ENCODE peak calls at places on chromosomes 16 and 17, in ten cellular contexts. One of them, this sample, is unnamed.

GRCh38 chr16:88442811-88443576 is 10.1 kb upstream of the ZFPM1 start:
- DNase-seq in dermis microvascular lymphatic vessel endothelial cell: no peak
- DNase-seq in A673: peak
- DNase-seq in T-cell: peak
- DNase-seq in T-helper 2 cell: peak
- DNase-seq in activated T-helper 1 cell treated with anti-CD3 and anti-CD28 coated beads, Interleukin-12 subunit alpha, Interleukin-12 subunit beta, Interleukin-2, Interleukin-4 antibody, amounts not matched to agents 30 ng/mL and 10 ng/mL and 1 ng/mL, durations not matched to agents 14 hours and 24 hours and 36 hours: peak
- DNase-seq in pancreas: peak
- DNase-seq in ureter: peak
- DNase-seq in activated naive CD4-positive, alpha-beta T cell: peak
- DNase-seq in amniotic stem cell: peak
- DNase-seq in this sample: peak

GRCh38 chr16:67555795-67556212 is 6.5 kb upstream of the CTCF start:
- DNase-seq in ureter: no peak
- DNase-seq in activated naive CD4-positive, alpha-beta T cell: no peak
- DNase-seq in A673: peak
- DNase-seq in dermis microvascular lymphatic vessel endothelial cell: no peak
- DNase-seq in pancreas: no peak
- DNase-seq in amniotic stem cell: no peak
- DNase-seq in T-cell: no peak
- DNase-seq in T-helper 2 cell: no peak
- DNase-seq in activated T-helper 1 cell treated with anti-CD3 and anti-CD28 coated beads, Interleukin-12 subunit alpha, Interleukin-12 subunit beta, Interleukin-2, Interleukin-4 antibody, amounts not matched to agents 30 ng/mL and 10 ng/mL and 1 ng/mL, durations not matched to agents 14 hours and 24 hours and 36 hours: no peak
- DNase-seq in this sample: no peak

GRCh38 chr17:79938696-79939435 is 96.8 kb downstream of the TBC1D16 start:
- DNase-seq in ureter: no peak
- DNase-seq in activated T-helper 1 cell treated with anti-CD3 and anti-CD28 coated beads, Interleukin-12 subunit alpha, Interleukin-12 subunit beta, Interleukin-2, Interleukin-4 antibody, amounts not matched to agents 30 ng/mL and 10 ng/mL and 1 ng/mL, durations not matched to agents 14 hours and 24 hours and 36 hours: no peak
- DNase-seq in T-helper 2 cell: no peak
- DNase-seq in activated naive CD4-positive, alpha-beta T cell: no peak
- DNase-seq in pancreas: no peak
- DNase-seq in T-cell: no peak
- DNase-seq in A673: no peak
- DNase-seq in dermis microvascular lymphatic vessel endothelial cell: no peak
- DNase-seq in amniotic stem cell: no peak
- DNase-seq in this sample: peak

GRCh38 chr17:78486228-78486802 is 90.9 kb downstream of the DNAH17 start:
- DNase-seq in activated T-helper 1 cell treated with anti-CD3 and anti-CD28 coated beads, Interleukin-12 subunit alpha, Interleukin-12 subunit beta, Interleukin-2, Interleukin-4 antibody, amounts not matched to agents 30 ng/mL and 10 ng/mL and 1 ng/mL, durations not matched to agents 14 hours and 24 hours and 36 hours: no peak
- DNase-seq in T-helper 2 cell: no peak
- DNase-seq in dermis microvascular lymphatic vessel endothelial cell: no peak
- DNase-seq in ureter: no peak
- DNase-seq in T-cell: no peak
- DNase-seq in pancreas: no peak
- DNase-seq in activated naive CD4-positive, alpha-beta T cell: no peak
- DNase-seq in amniotic stem cell: no peak
- DNase-seq in A673: no peak
- DNase-seq in this sample: no peak

GRCh38 chr17:57085448-57086068 is 512 bp downstream of the AKAP1 start:
- DNase-seq in ureter: peak
- DNase-seq in T-cell: peak
- DNase-seq in T-helper 2 cell: peak
- DNase-seq in activated T-helper 1 cell treated with anti-CD3 and anti-CD28 coated beads, Interleukin-12 subunit alpha, Interleukin-12 subunit beta, Interleukin-2, Interleukin-4 antibody, amounts not matched to agents 30 ng/mL and 10 ng/mL and 1 ng/mL, durations not matched to agents 14 hours and 24 hours and 36 hours: peak
- DNase-seq in activated naive CD4-positive, alpha-beta T cell: peak
- DNase-seq in pancreas: peak
- DNase-seq in A673: peak
- DNase-seq in amniotic stem cell: no peak
- DNase-seq in dermis microvascular lymphatic vessel endothelial cell: peak
- DNase-seq in this sample: peak

GRCh38 chr17:64020068-64020766 is at the start of gene ICAM2:
- DNase-seq in amniotic stem cell: no peak
- DNase-seq in ureter: peak
- DNase-seq in T-cell: peak
- DNase-seq in activated T-helper 1 cell treated with anti-CD3 and anti-CD28 coated beads, Interleukin-12 subunit alpha, Interleukin-12 subunit beta, Interleukin-2, Interleukin-4 antibody, amounts not matched to agents 30 ng/mL and 10 ng/mL and 1 ng/mL, durations not matched to agents 14 hours and 24 hours and 36 hours: peak
- DNase-seq in T-helper 2 cell: peak
- DNase-seq in dermis microvascular lymphatic vessel endothelial cell: peak
- DNase-seq in activated naive CD4-positive, alpha-beta T cell: peak
- DNase-seq in A673: no peak
- DNase-seq in pancreas: no peak
- DNase-seq in this sample: no peak

GRCh38 chr17:62705781-62706597 is 78.5 kb downstream of the MRC2 start:
- DNase-seq in A673: no peak
- DNase-seq in T-helper 2 cell: no peak
- DNase-seq in amniotic stem cell: no peak
- DNase-seq in T-cell: no peak
- DNase-seq in ureter: no peak
- DNase-seq in activated naive CD4-positive, alpha-beta T cell: no peak
- DNase-seq in dermis microvascular lymphatic vessel endothelial cell: no peak
- DNase-seq in activated T-helper 1 cell treated with anti-CD3 and anti-CD28 coated beads, Interleukin-12 subunit alpha, Interleukin-12 subunit beta, Interleukin-2, Interleukin-4 antibody, amounts not matched to agents 30 ng/mL and 10 ng/mL and 1 ng/mL, durations not matched to agents 14 hours and 24 hours and 36 hours: no peak
- DNase-seq in pancreas: peak
- DNase-seq in this sample: peak

GRCh38 chr17:4551796-4552525 is 3.2 kb downstream of the MYBBP1A start:
- DNase-seq in T-cell: no peak
- DNase-seq in A673: no peak
- DNase-seq in amniotic stem cell: no peak
- DNase-seq in activated T-helper 1 cell treated with anti-CD3 and anti-CD28 coated beads, Interleukin-12 subunit alpha, Interleukin-12 subunit beta, Interleukin-2, Interleukin-4 antibody, amounts not matched to agents 30 ng/mL and 10 ng/mL and 1 ng/mL, durations not matched to agents 14 hours and 24 hours and 36 hours: no peak
- DNase-seq in dermis microvascular lymphatic vessel endothelial cell: no peak
- DNase-seq in activated naive CD4-positive, alpha-beta T cell: no peak
- DNase-seq in pancreas: no peak
- DNase-seq in T-helper 2 cell: no peak
- DNase-seq in ureter: no peak
- DNase-seq in this sample: no peak

GRCh38 chr17:17156511-17156910 is 49.6 kb downstream of the PLD6 start:
- DNase-seq in T-helper 2 cell: no peak
- DNase-seq in activated T-helper 1 cell treated with anti-CD3 and anti-CD28 coated beads, Interleukin-12 subunit alpha, Interleukin-12 subunit beta, Interleukin-2, Interleukin-4 antibody, amounts not matched to agents 30 ng/mL and 10 ng/mL and 1 ng/mL, durations not matched to agents 14 hours and 24 hours and 36 hours: no peak
- DNase-seq in A673: no peak
- DNase-seq in pancreas: no peak
- DNase-seq in dermis microvascular lymphatic vessel endothelial cell: no peak
- DNase-seq in amniotic stem cell: no peak
- DNase-seq in activated naive CD4-positive, alpha-beta T cell: no peak
- DNase-seq in T-cell: no peak
- DNase-seq in ureter: no peak
- DNase-seq in this sample: no peak

GRCh38 chr17:77300016-77300686 is 159.4 kb downstream of the SEC14L1 start:
- DNase-seq in A673: no peak
- DNase-seq in activated naive CD4-positive, alpha-beta T cell: no peak
- DNase-seq in dermis microvascular lymphatic vessel endothelial cell: no peak
- DNase-seq in amniotic stem cell: no peak
- DNase-seq in T-cell: no peak
- DNase-seq in ureter: no peak
- DNase-seq in activated T-helper 1 cell treated with anti-CD3 and anti-CD28 coated beads, Interleukin-12 subunit alpha, Interleukin-12 subunit beta, Interleukin-2, Interleukin-4 antibody, amounts not matched to agents 30 ng/mL and 10 ng/mL and 1 ng/mL, durations not matched to agents 14 hours and 24 hours and 36 hours: no peak
- DNase-seq in T-helper 2 cell: no peak
- DNase-seq in pancreas: no peak
- DNase-seq in this sample: no peak

GRCh38 chr17:31684901-31685300 is 174.1 kb downstream of the COPRS start:
- DNase-seq in A673: no peak
- DNase-seq in T-cell: no peak
- DNase-seq in dermis microvascular lymphatic vessel endothelial cell: no peak
- DNase-seq in ureter: no peak
- DNase-seq in activated naive CD4-positive, alpha-beta T cell: no peak
- DNase-seq in pancreas: no peak
- DNase-seq in activated T-helper 1 cell treated with anti-CD3 and anti-CD28 coated beads, Interleukin-12 subunit alpha, Interleukin-12 subunit beta, Interleukin-2, Interleukin-4 antibody, amounts not matched to agents 30 ng/mL and 10 ng/mL and 1 ng/mL, durations not matched to agents 14 hours and 24 hours and 36 hours: no peak
- DNase-seq in amniotic stem cell: no peak
- DNase-seq in T-helper 2 cell: no peak
- DNase-seq in this sample: no peak

GRCh38 chr17:38460082-38460715 is 31.9 kb downstream of the ARHGAP23 start:
- DNase-seq in activated T-helper 1 cell treated with anti-CD3 and anti-CD28 coated beads, Interleukin-12 subunit alpha, Interleukin-12 subunit beta, Interleukin-2, Interleukin-4 antibody, amounts not matched to agents 30 ng/mL and 10 ng/mL and 1 ng/mL, durations not matched to agents 14 hours and 24 hours and 36 hours: no peak
- DNase-seq in pancreas: no peak
- DNase-seq in dermis microvascular lymphatic vessel endothelial cell: no peak
- DNase-seq in T-helper 2 cell: no peak
- DNase-seq in T-cell: no peak
- DNase-seq in activated naive CD4-positive, alpha-beta T cell: no peak
- DNase-seq in amniotic stem cell: no peak
- DNase-seq in ureter: no peak
- DNase-seq in A673: no peak
- DNase-seq in this sample: no peak

GRCh38 chr16:71807905-71808592 is 585 bp downstream of the AP1G1 start:
- DNase-seq in dermis microvascular lymphatic vessel endothelial cell: no peak
- DNase-seq in amniotic stem cell: no peak
- DNase-seq in activated naive CD4-positive, alpha-beta T cell: peak
- DNase-seq in ureter: peak
- DNase-seq in activated T-helper 1 cell treated with anti-CD3 and anti-CD28 coated beads, Interleukin-12 subunit alpha, Interleukin-12 subunit beta, Interleukin-2, Interleukin-4 antibody, amounts not matched to agents 30 ng/mL and 10 ng/mL and 1 ng/mL, durations not matched to agents 14 hours and 24 hours and 36 hours: no peak
- DNase-seq in T-cell: no peak
- DNase-seq in pancreas: peak
- DNase-seq in T-helper 2 cell: no peak
- DNase-seq in A673: no peak
- DNase-seq in this sample: peak

GRCh38 chr16:12341423-12341822 is 364.9 kb downstream of the SNX29 start:
- DNase-seq in dermis microvascular lymphatic vessel endothelial cell: no peak
- DNase-seq in pancreas: no peak
- DNase-seq in activated naive CD4-positive, alpha-beta T cell: no peak
- DNase-seq in ureter: no peak
- DNase-seq in T-cell: no peak
- DNase-seq in amniotic stem cell: no peak
- DNase-seq in A673: no peak
- DNase-seq in T-helper 2 cell: no peak
- DNase-seq in activated T-helper 1 cell treated with anti-CD3 and anti-CD28 coated beads, Interleukin-12 subunit alpha, Interleukin-12 subunit beta, Interleukin-2, Interleukin-4 antibody, amounts not matched to agents 30 ng/mL and 10 ng/mL and 1 ng/mL, durations not matched to agents 14 hours and 24 hours and 36 hours: no peak
- DNase-seq in this sample: peak

GRCh38 chr16:88807626-88808453 is 3.9 kb downstream of the APRT start:
- DNase-seq in A673: no peak
- DNase-seq in pancreas: no peak
- DNase-seq in activated T-helper 1 cell treated with anti-CD3 and anti-CD28 coated beads, Interleukin-12 subunit alpha, Interleukin-12 subunit beta, Interleukin-2, Interleukin-4 antibody, amounts not matched to agents 30 ng/mL and 10 ng/mL and 1 ng/mL, durations not matched to agents 14 hours and 24 hours and 36 hours: no peak
- DNase-seq in activated naive CD4-positive, alpha-beta T cell: no peak
- DNase-seq in amniotic stem cell: no peak
- DNase-seq in dermis microvascular lymphatic vessel endothelial cell: no peak
- DNase-seq in ureter: no peak
- DNase-seq in T-cell: no peak
- DNase-seq in T-helper 2 cell: no peak
- DNase-seq in this sample: no peak

GRCh38 chr16:58025351-58026138 is at the start of gene MMP15:
- DNase-seq in T-cell: peak
- DNase-seq in activated T-helper 1 cell treated with anti-CD3 and anti-CD28 coated beads, Interleukin-12 subunit alpha, Interleukin-12 subunit beta, Interleukin-2, Interleukin-4 antibody, amounts not matched to agents 30 ng/mL and 10 ng/mL and 1 ng/mL, durations not matched to agents 14 hours and 24 hours and 36 hours: peak
- DNase-seq in A673: peak
- DNase-seq in activated naive CD4-positive, alpha-beta T cell: peak
- DNase-seq in ureter: peak
- DNase-seq in pancreas: peak
- DNase-seq in T-helper 2 cell: peak
- DNase-seq in dermis microvascular lymphatic vessel endothelial cell: no peak
- DNase-seq in amniotic stem cell: no peak
- DNase-seq in this sample: peak

GRCh38 chr17:8905256-8905778 is 37.8 kb upstream of the PIK3R6 start:
- DNase-seq in amniotic stem cell: no peak
- DNase-seq in activated T-helper 1 cell treated with anti-CD3 and anti-CD28 coated beads, Interleukin-12 subunit alpha, Interleukin-12 subunit beta, Interleukin-2, Interleukin-4 antibody, amounts not matched to agents 30 ng/mL and 10 ng/mL and 1 ng/mL, durations not matched to agents 14 hours and 24 hours and 36 hours: no peak
- DNase-seq in A673: no peak
- DNase-seq in dermis microvascular lymphatic vessel endothelial cell: no peak
- DNase-seq in ureter: peak
- DNase-seq in activated naive CD4-positive, alpha-beta T cell: no peak
- DNase-seq in T-cell: no peak
- DNase-seq in T-helper 2 cell: no peak
- DNase-seq in pancreas: peak
- DNase-seq in this sample: no peak

GRCh38 chr16:71645450-71645849 is 19.5 kb downstream of the MARVELD3 start:
- DNase-seq in pancreas: peak
- DNase-seq in ureter: no peak
- DNase-seq in T-cell: no peak
- DNase-seq in activated T-helper 1 cell treated with anti-CD3 and anti-CD28 coated beads, Interleukin-12 subunit alpha, Interleukin-12 subunit beta, Interleukin-2, Interleukin-4 antibody, amounts not matched to agents 30 ng/mL and 10 ng/mL and 1 ng/mL, durations not matched to agents 14 hours and 24 hours and 36 hours: no peak
- DNase-seq in T-helper 2 cell: no peak
- DNase-seq in amniotic stem cell: no peak
- DNase-seq in activated naive CD4-positive, alpha-beta T cell: no peak
- DNase-seq in dermis microvascular lymphatic vessel endothelial cell: peak
- DNase-seq in A673: peak
- DNase-seq in this sample: peak

GRCh38 chr17:6654816-6655731 is 3.5 kb downstream of the C17orf100 start:
- DNase-seq in T-helper 2 cell: no peak
- DNase-seq in A673: no peak
- DNase-seq in ureter: peak
- DNase-seq in dermis microvascular lymphatic vessel endothelial cell: no peak
- DNase-seq in pancreas: peak
- DNase-seq in activated T-helper 1 cell treated with anti-CD3 and anti-CD28 coated beads, Interleukin-12 subunit alpha, Interleukin-12 subunit beta, Interleukin-2, Interleukin-4 antibody, amounts not matched to agents 30 ng/mL and 10 ng/mL and 1 ng/mL, durations not matched to agents 14 hours and 24 hours and 36 hours: no peak
- DNase-seq in T-cell: no peak
- DNase-seq in amniotic stem cell: no peak
- DNase-seq in activated naive CD4-positive, alpha-beta T cell: no peak
- DNase-seq in this sample: no peak

GRCh38 chr17:8693328-8693727 is 51.3 kb downstream of the CCDC42 start:
- DNase-seq in T-helper 2 cell: no peak
- DNase-seq in pancreas: no peak
- DNase-seq in activated naive CD4-positive, alpha-beta T cell: no peak
- DNase-seq in T-cell: no peak
- DNase-seq in activated T-helper 1 cell treated with anti-CD3 and anti-CD28 coated beads, Interleukin-12 subunit alpha, Interleukin-12 subunit beta, Interleukin-2, Interleukin-4 antibody, amounts not matched to agents 30 ng/mL and 10 ng/mL and 1 ng/mL, durations not matched to agents 14 hours and 24 hours and 36 hours: no peak
- DNase-seq in ureter: no peak
- DNase-seq in A673: no peak
- DNase-seq in amniotic stem cell: no peak
- DNase-seq in dermis microvascular lymphatic vessel endothelial cell: no peak
- DNase-seq in this sample: no peak

GRCh38 chr17:28446716-28447395 is 26.6 kb upstream of the SLC13A2 start:
- DNase-seq in dermis microvascular lymphatic vessel endothelial cell: no peak
- DNase-seq in T-helper 2 cell: no peak
- DNase-seq in T-cell: no peak
- DNase-seq in pancreas: no peak
- DNase-seq in activated T-helper 1 cell treated with anti-CD3 and anti-CD28 coated beads, Interleukin-12 subunit alpha, Interleukin-12 subunit beta, Interleukin-2, Interleukin-4 antibody, amounts not matched to agents 30 ng/mL and 10 ng/mL and 1 ng/mL, durations not matched to agents 14 hours and 24 hours and 36 hours: no peak
- DNase-seq in A673: no peak
- DNase-seq in amniotic stem cell: no peak
- DNase-seq in ureter: no peak
- DNase-seq in activated naive CD4-positive, alpha-beta T cell: no peak
- DNase-seq in this sample: no peak

GRCh38 chr17:31663576-31663975 is 195.5 kb downstream of the COPRS start:
- DNase-seq in T-helper 2 cell: no peak
- DNase-seq in activated T-helper 1 cell treated with anti-CD3 and anti-CD28 coated beads, Interleukin-12 subunit alpha, Interleukin-12 subunit beta, Interleukin-2, Interleukin-4 antibody, amounts not matched to agents 30 ng/mL and 10 ng/mL and 1 ng/mL, durations not matched to agents 14 hours and 24 hours and 36 hours: no peak
- DNase-seq in A673: no peak
- DNase-seq in amniotic stem cell: no peak
- DNase-seq in ureter: no peak
- DNase-seq in dermis microvascular lymphatic vessel endothelial cell: peak
- DNase-seq in activated naive CD4-positive, alpha-beta T cell: no peak
- DNase-seq in pancreas: no peak
- DNase-seq in T-cell: no peak
- DNase-seq in this sample: no peak

GRCh38 chr17:31289790-31290189 is 7.2 kb downstream of the OMG start:
- DNase-seq in activated T-helper 1 cell treated with anti-CD3 and anti-CD28 coated beads, Interleukin-12 subunit alpha, Interleukin-12 subunit beta, Interleukin-2, Interleukin-4 antibody, amounts not matched to agents 30 ng/mL and 10 ng/mL and 1 ng/mL, durations not matched to agents 14 hours and 24 hours and 36 hours: no peak
- DNase-seq in A673: no peak
- DNase-seq in pancreas: no peak
- DNase-seq in T-helper 2 cell: no peak
- DNase-seq in dermis microvascular lymphatic vessel endothelial cell: no peak
- DNase-seq in activated naive CD4-positive, alpha-beta T cell: no peak
- DNase-seq in amniotic stem cell: no peak
- DNase-seq in T-cell: no peak
- DNase-seq in ureter: no peak
- DNase-seq in this sample: no peak

GRCh38 chr17:27382025-27382424 is 74.2 kb upstream of the KSR1 start:
- DNase-seq in dermis microvascular lymphatic vessel endothelial cell: no peak
- DNase-seq in ureter: no peak
- DNase-seq in A673: no peak
- DNase-seq in T-cell: no peak
- DNase-seq in pancreas: no peak
- DNase-seq in amniotic stem cell: no peak
- DNase-seq in activated T-helper 1 cell treated with anti-CD3 and anti-CD28 coated beads, Interleukin-12 subunit alpha, Interleukin-12 subunit beta, Interleukin-2, Interleukin-4 antibody, amounts not matched to agents 30 ng/mL and 10 ng/mL and 1 ng/mL, durations not matched to agents 14 hours and 24 hours and 36 hours: no peak
- DNase-seq in activated naive CD4-positive, alpha-beta T cell: no peak
- DNase-seq in T-helper 2 cell: no peak
- DNase-seq in this sample: no peak

GRCh38 chr17:43338886-43339516 is 59.8 kb upstream of the ARL4D start:
- DNase-seq in pancreas: peak
- DNase-seq in T-cell: peak
- DNase-seq in ureter: peak
- DNase-seq in activated T-helper 1 cell treated with anti-CD3 and anti-CD28 coated beads, Interleukin-12 subunit alpha, Interleukin-12 subunit beta, Interleukin-2, Interleukin-4 antibody, amounts not matched to agents 30 ng/mL and 10 ng/mL and 1 ng/mL, durations not matched to agents 14 hours and 24 hours and 36 hours: peak
- DNase-seq in activated naive CD4-positive, alpha-beta T cell: peak
- DNase-seq in dermis microvascular lymphatic vessel endothelial cell: no peak
- DNase-seq in amniotic stem cell: peak
- DNase-seq in A673: peak
- DNase-seq in T-helper 2 cell: peak
- DNase-seq in this sample: peak

GRCh38 chr16:49532243-49532870 is 158.8 kb downstream of the C16orf78 start:
- DNase-seq in pancreas: no peak
- DNase-seq in T-helper 2 cell: no peak
- DNase-seq in dermis microvascular lymphatic vessel endothelial cell: no peak
- DNase-seq in A673: no peak
- DNase-seq in activated naive CD4-positive, alpha-beta T cell: no peak
- DNase-seq in amniotic stem cell: no peak
- DNase-seq in ureter: no peak
- DNase-seq in T-cell: no peak
- DNase-seq in activated T-helper 1 cell treated with anti-CD3 and anti-CD28 coated beads, Interleukin-12 subunit alpha, Interleukin-12 subunit beta, Interleukin-2, Interleukin-4 antibody, amounts not matched to agents 30 ng/mL and 10 ng/mL and 1 ng/mL, durations not matched to agents 14 hours and 24 hours and 36 hours: no peak
- DNase-seq in this sample: no peak

GRCh38 chr16:81204794-81205680 is 33.5 kb upstream of the BCO1 start:
- DNase-seq in A673: peak
- DNase-seq in activated naive CD4-positive, alpha-beta T cell: no peak
- DNase-seq in T-cell: no peak
- DNase-seq in T-helper 2 cell: no peak
- DNase-seq in activated T-helper 1 cell treated with anti-CD3 and anti-CD28 coated beads, Interleukin-12 subunit alpha, Interleukin-12 subunit beta, Interleukin-2, Interleukin-4 antibody, amounts not matched to agents 30 ng/mL and 10 ng/mL and 1 ng/mL, durations not matched to agents 14 hours and 24 hours and 36 hours: peak
- DNase-seq in ureter: no peak
- DNase-seq in dermis microvascular lymphatic vessel endothelial cell: peak
- DNase-seq in amniotic stem cell: peak
- DNase-seq in pancreas: peak
- DNase-seq in this sample: peak

GRCh38 chr17:19364699-19365498 is 2.4 kb upstream of the B9D1 start:
- DNase-seq in A673: no peak
- DNase-seq in dermis microvascular lymphatic vessel endothelial cell: no peak
- DNase-seq in T-cell: no peak
- DNase-seq in pancreas: peak
- DNase-seq in activated T-helper 1 cell treated with anti-CD3 and anti-CD28 coated beads, Interleukin-12 subunit alpha, Interleukin-12 subunit beta, Interleukin-2, Interleukin-4 antibody, amounts not matched to agents 30 ng/mL and 10 ng/mL and 1 ng/mL, durations not matched to agents 14 hours and 24 hours and 36 hours: no peak
- DNase-seq in activated naive CD4-positive, alpha-beta T cell: no peak
- DNase-seq in ureter: no peak
- DNase-seq in T-helper 2 cell: no peak
- DNase-seq in amniotic stem cell: no peak
- DNase-seq in this sample: no peak

This sample was measured in SK-MEL-5.